ENCODE peak calls at places on chromosomes 16 and 17, in seven cellular contexts. F is heart right ventricle, W is HCT116, Y is lower lobe of right lung, R is fibroblast of lung, N is esophagus muscularis mucosa, V is ascending aorta. C is an unnamed sample.

GRCh38 chr17:33241390-33241789 is 51.7 kb downstream of the ASIC2 start:
- DNase-seq in R (peak; percentile 79), W (no peak), F (no peak), V (no peak), Y (no peak), N (no peak), C (no peak)

GRCh38 chr17:31424944-31425582 is 33.6 kb downstream of the RAB11FIP4 start:
- DNase-seq in R (peak; percentile 41), N (no peak), W (no peak), V (no peak), F (peak; percentile 34), Y (no peak), C (no peak)

GRCh38 chr16:56675685-56676210 is 6.1 kb downstream of the MT1H start:
- DNase-seq in F (no peak), N (no peak), W (no peak), V (no peak), R (no peak), Y (no peak), C (no peak)

GRCh38 chr17:19485800-19486340 is 47.8 kb upstream of the SLC47A1 start:
- DNase-seq in F (no peak), V (no peak), N (no peak), W (no peak), R (no peak), Y (no peak), C (no peak)

GRCh38 chr17:17783121-17783824 is 53.5 kb downstream of the SREBF1 start:
- DNase-seq in Y (peak; percentile 71), W (no peak), V (no peak), N (no peak), F (peak; percentile 86), R (peak; percentile 40), C (no peak)

GRCh38 chr16:11076259-11077018 is 132.1 kb downstream of the CLEC16A start:
- DNase-seq in R (no peak), V (no peak), N (no peak), W (no peak), F (no peak), Y (no peak), C (no peak)

GRCh38 chr17:8405499-8406016 is 7.9 kb upstream of the RNF222 start:
- DNase-seq in R (no peak), F (no peak), W (no peak), N (no peak), V (no peak), Y (no peak), C (no peak)

GRCh38 chr17:16516594-16517018 is 24.6 kb upstream of the LRRC75A start:
- DNase-seq in W (peak; percentile 22), N (no peak), R (peak; percentile 85), V (peak; percentile 73), F (peak; percentile 49), Y (no peak), C (peak; percentile 59)

GRCh38 chr16:674968-675883 is at the start of gene RHBDL1:
- DNase-seq in Y (peak; percentile 68), W (no peak), F (no peak), V (no peak), N (no peak), R (peak; percentile 51), C (no peak)

GRCh38 chr16:81645303-81645702 is 133.8 kb upstream of the PLCG2 start:
- DNase-seq in Y (peak; percentile 63), W (no peak), V (no peak), R (peak; percentile 97), F (peak; percentile 61), N (no peak), C (no peak)

GRCh38 chr17:7856081-7856791 is 1.1 kb downstream of the NAA38 start:
- DNase-seq in N (no peak), W (no peak), V (no peak), Y (peak; percentile 66), F (peak; percentile 88), R (peak; percentile 30), C (peak; percentile 81)

GRCh38 chr16:24610421-24610765 is 71.0 kb downstream of the RBBP6 start:
- DNase-seq in F (no peak), W (no peak), Y (no peak), V (no peak), R (peak; percentile 46), N (no peak), C (no peak)

GRCh38 chr17:42409467-42410351 is 13.3 kb downstream of the CAVIN1 start:
- DNase-seq in R (peak; percentile 88), W (peak; percentile 69), F (no peak), V (peak; percentile 95), N (no peak), Y (peak; percentile 66), C (peak; percentile 92)

GRCh38 chr17:42411321-42411820 is 11.7 kb downstream of the CAVIN1 start:
- DNase-seq in R (no peak), Y (no peak), N (no peak), V (no peak), W (no peak), F (no peak), C (no peak)

GRCh38 chr17:42414782-42415409 is 8.2 kb downstream of the CAVIN1 start:
- DNase-seq in F (no peak), N (no peak), V (no peak), W (no peak), R (no peak), Y (peak; percentile 73), C (no peak)

GRCh38 chr17:42411905-42412679 is 11.0 kb downstream of the CAVIN1 start:
- DNase-seq in N (no peak), Y (no peak), R (no peak), F (no peak), V (no peak), W (no peak), C (no peak)

GRCh38 chr17:42413464-42414040 is 9.5 kb downstream of the CAVIN1 start:
- DNase-seq in N (no peak), Y (no peak), W (no peak), R (peak; percentile 37), F (no peak), V (no peak), C (no peak)
- H3K4me1 ChIP-seq in N (peaks cover 100% of the 10 kb centered on the region), Y (peaks cover 86% of the 10 kb centered on the region), W (peaks cover 58% of the 10 kb centered on the region), R (peaks cover 41% of the 10 kb centered on the region), F (peaks cover 94% of the 10 kb centered on the region), V (peaks cover 40% of the 10 kb centered on the region), C (peaks cover 96% of the 10 kb centered on the region)

GRCh38 chr17:57603978-57604377 is 141.1 kb downstream of the CCDC182 start:
- DNase-seq in N (no peak), Y (peak; percentile 72), R (no peak), W (no peak), V (no peak), F (no peak), C (peak; percentile 78)

GRCh38 chr17:57603541-57603940 is 141.6 kb downstream of the CCDC182 start:
- DNase-seq in N (no peak), V (no peak), W (no peak), R (no peak), Y (no peak), F (no peak), C (no peak)

GRCh38 chr17:57606111-57606875 is 138.8 kb downstream of the CCDC182 start:
- DNase-seq in V (no peak), R (no peak), F (no peak), N (no peak), W (no peak), Y (no peak), C (peak; percentile 26)

GRCh38 chr17:57605734-57606105 is 139.4 kb downstream of the CCDC182 start:
- DNase-seq in R (no peak), F (no peak), N (no peak), W (no peak), V (no peak), Y (no peak), C (no peak)

GRCh38 chr17:57604771-57605733 is 140.0 kb downstream of the CCDC182 start:
- DNase-seq in W (no peak), F (peak; percentile 73), N (no peak), Y (no peak), V (no peak), R (peak; percentile 55), C (peak; percentile 74)
- TF ChIP-seq CTCF in W (no peak), F (no peak), N (no peak), Y (no peak), V (no peak), R (peak; percentile 2), C (no peak)

GRCh38 chr17:50653738-50654137 is 19.1 kb downstream of the ABCC3 start:
- DNase-seq in Y (no peak), V (no peak), F (no peak), N (no peak), R (no peak), W (no peak), C (no peak)
- H3K4me1 ChIP-seq in Y (no peaks in the 10 kb centered on the region), V (no peaks in the 10 kb centered on the region), F (no peaks in the 10 kb centered on the region), N (peaks cover 4% of the 10 kb centered on the region), R (peaks cover under 1% of the 10 kb centered on the region), W (peaks cover 37% of the 10 kb centered on the region), C (peaks cover 5% of the 10 kb centered on the region)

GRCh38 chr16:35431829-35432663 is 1972.6 kb downstream of the TP53TG3F start:
- DNase-seq in V (no peak), W (no peak), N (no peak), Y (no peak), R (no peak), F (no peak), C (no peak)
- TF ChIP-seq CTCF in V (peak; percentile 16), W (no peak), N (peak; percentile 44), Y (peak; percentile 68), R (peak; percentile 34), F (peak; percentile 58), C (peak; percentile 69)

GRCh38 chr16:67846320-67847063 is at the start of gene NUTF2:
- DNase-seq in W (peak; percentile 81), R (peak; percentile 87), F (peak; percentile 97), V (peak; percentile 97), Y (peak; percentile 96), N (peak; percentile 99), C (peak; percentile 97)
- H3K4me1 ChIP-seq in W (peaks cover 48% of the 10 kb centered on the region), R (peaks cover 19% of the 10 kb centered on the region), F (peaks cover 41% of the 10 kb centered on the region), V (peaks cover 42% of the 10 kb centered on the region), Y (peaks cover 49% of the 10 kb centered on the region), N (peaks cover 70% of the 10 kb centered on the region), C (peaks cover 58% of the 10 kb centered on the region)

DNA sequence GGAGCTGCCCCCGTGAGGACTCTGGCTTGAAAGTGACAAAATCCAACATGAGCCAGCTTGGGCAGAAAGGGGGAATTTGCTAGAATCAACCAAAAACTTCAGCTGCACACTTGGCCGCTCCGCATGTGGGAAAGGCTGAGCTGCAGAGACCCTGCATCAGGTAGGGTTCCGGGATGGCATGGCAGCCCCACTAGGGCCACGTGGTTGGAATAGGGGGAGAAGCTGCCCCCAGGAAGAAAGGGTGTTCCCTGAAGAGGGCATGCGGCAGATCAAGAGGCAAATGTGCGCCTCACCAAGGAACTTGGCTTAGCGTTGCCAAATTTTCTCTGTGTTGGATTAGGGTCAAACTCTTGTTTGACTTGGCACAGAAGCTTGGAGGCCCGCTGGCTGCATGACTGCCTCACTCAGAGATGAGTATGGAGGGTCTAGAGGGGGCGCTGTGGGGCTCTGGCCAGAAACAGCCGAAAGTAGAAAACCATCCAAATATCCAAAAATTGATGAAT is 29.2 kb upstream of the WFIKKN2 start:
- DNase-seq in V (no peak), Y (no peak), F (no peak), R (no peak), W (no peak), N (no peak), C (no peak)
- TF ChIP-seq CTCF in V (no peak), Y (no peak), F (no peak), R (peak; percentile 28), W (no peak), N (no peak), C (no peak)

GRCh38 chr17:44355642-44356099 is 8.0 kb downstream of the FAM171A2 start:
- DNase-seq in F (no peak), Y (no peak), R (no peak), N (no peak), V (no peak), W (no peak), C (no peak)
- H3K4me1 ChIP-seq in F (no peaks in the 10 kb centered on the region), Y (no peaks in the 10 kb centered on the region), R (no peaks in the 10 kb centered on the region), N (peaks cover 6% of the 10 kb centered on the region), V (no peaks in the 10 kb centered on the region), W (no peaks in the 10 kb centered on the region), C (peaks cover 10% of the 10 kb centered on the region)